ENCODE peak calls at places on chromosomes 13 and 19, in five cellular contexts. One of them, this sample, is unnamed.

GRCh38 chr19:52527954-52528326 is 472 bp downstream of the ZNF808 start:
- DNase-seq in left ventricle myocardium inferior: no peak
- DNase-seq in EH: peak; percentile 6
- DNase-seq in NCI-H1436 treated with DMSO at 0.1 percent for 48 hours: no peak
- DNase-seq in activated T-cell treated with anti-CD3 and anti-CD28 coated beads, Interleukin-2, amount 50 U/mL, for 1 hour: no peak
- DNase-seq in this sample: no peak

GRCh38 chr13:85771856-85772255 is 27.4 kb downstream of the SLITRK6 start:
- DNase-seq in activated T-cell treated with anti-CD3 and anti-CD28 coated beads, Interleukin-2, amount 50 U/mL, for 1 hour: no peak
- DNase-seq in EH: no peak
- DNase-seq in NCI-H1436 treated with DMSO at 0.1 percent for 48 hours: no peak
- DNase-seq in left ventricle myocardium inferior: no peak
- DNase-seq in this sample: no peak

GRCh38 chr13:114339779-114340534 is 25.7 kb downstream of the CHAMP1 start:
- DNase-seq in activated T-cell treated with anti-CD3 and anti-CD28 coated beads, Interleukin-2, amount 50 U/mL, for 1 hour: peak; percentile 33
- DNase-seq in EH: peak; percentile 66
- DNase-seq in left ventricle myocardium inferior: peak; percentile 18
- DNase-seq in NCI-H1436 treated with DMSO at 0.1 percent for 48 hours: no peak
- DNase-seq in this sample: peak; percentile 61

GRCh38 chr13:54709546-54709945 is 1680.9 kb downstream of the OLFM4 start:
- DNase-seq in activated T-cell treated with anti-CD3 and anti-CD28 coated beads, Interleukin-2, amount 50 U/mL, for 1 hour: no peak
- DNase-seq in NCI-H1436 treated with DMSO at 0.1 percent for 48 hours: no peak
- DNase-seq in EH: no peak
- DNase-seq in left ventricle myocardium inferior: no peak
- DNase-seq in this sample: no peak

GRCh38 chr13:113211774-113212173 is 2.4 kb downstream of the CUL4A start:
- DNase-seq in NCI-H1436 treated with DMSO at 0.1 percent for 48 hours: no peak
- DNase-seq in left ventricle myocardium inferior: no peak
- DNase-seq in EH: no peak
- DNase-seq in activated T-cell treated with anti-CD3 and anti-CD28 coated beads, Interleukin-2, amount 50 U/mL, for 1 hour: no peak
- DNase-seq in this sample: no peak

GRCh38 chr13:93727301-93728141 is 500.9 kb downstream of the GPC6 start:
- DNase-seq in EH: peak; percentile 57
- DNase-seq in NCI-H1436 treated with DMSO at 0.1 percent for 48 hours: no peak
- DNase-seq in left ventricle myocardium inferior: no peak
- DNase-seq in activated T-cell treated with anti-CD3 and anti-CD28 coated beads, Interleukin-2, amount 50 U/mL, for 1 hour: no peak
- DNase-seq in this sample: no peak

GRCh38 chr19:55362174-55362989 is 678 bp downstream of the GARIN5B start:
- DNase-seq in NCI-H1436 treated with DMSO at 0.1 percent for 48 hours: no peak
- DNase-seq in left ventricle myocardium inferior: no peak
- DNase-seq in activated T-cell treated with anti-CD3 and anti-CD28 coated beads, Interleukin-2, amount 50 U/mL, for 1 hour: no peak
- DNase-seq in EH: no peak
- DNase-seq in this sample: no peak

GRCh38 chr19:30394481-30395151 is 22.4 kb downstream of the ZNF536 start:
- DNase-seq in NCI-H1436 treated with DMSO at 0.1 percent for 48 hours: no peak
- DNase-seq in activated T-cell treated with anti-CD3 and anti-CD28 coated beads, Interleukin-2, amount 50 U/mL, for 1 hour: no peak
- DNase-seq in left ventricle myocardium inferior: no peak
- DNase-seq in EH: no peak
- DNase-seq in this sample: no peak

GRCh38 chr19:16457195-16457953 is 14.4 kb downstream of the EPS15L1 start:
- DNase-seq in left ventricle myocardium inferior: peak; percentile 55
- DNase-seq in NCI-H1436 treated with DMSO at 0.1 percent for 48 hours: no peak
- DNase-seq in EH: peak; percentile 74
- DNase-seq in activated T-cell treated with anti-CD3 and anti-CD28 coated beads, Interleukin-2, amount 50 U/mL, for 1 hour: no peak
- DNase-seq in this sample: peak; percentile 77

GRCh38 chr19:49710372-49710951 is 19.5 kb downstream of the CPT1C start:
- DNase-seq in EH: peak; percentile 81
- DNase-seq in activated T-cell treated with anti-CD3 and anti-CD28 coated beads, Interleukin-2, amount 50 U/mL, for 1 hour: no peak
- DNase-seq in left ventricle myocardium inferior: no peak
- DNase-seq in NCI-H1436 treated with DMSO at 0.1 percent for 48 hours: no peak
- DNase-seq in this sample: no peak

GRCh38 chr19:47537493-47537892 is 22.6 kb upstream of the NAPA start:
- DNase-seq in activated T-cell treated with anti-CD3 and anti-CD28 coated beads, Interleukin-2, amount 50 U/mL, for 1 hour: no peak
- DNase-seq in EH: no peak
- DNase-seq in left ventricle myocardium inferior: no peak
- DNase-seq in NCI-H1436 treated with DMSO at 0.1 percent for 48 hours: no peak
- DNase-seq in this sample: no peak

GRCh38 chr13:45473627-45474026 is 8.9 kb downstream of the COG3 start:
- DNase-seq in left ventricle myocardium inferior: no peak
- DNase-seq in NCI-H1436 treated with DMSO at 0.1 percent for 48 hours: no peak
- DNase-seq in activated T-cell treated with anti-CD3 and anti-CD28 coated beads, Interleukin-2, amount 50 U/mL, for 1 hour: no peak
- DNase-seq in EH: no peak
- DNase-seq in this sample: peak; percentile 3